ENCODE peak calls at places on chromosomes 3 and 15, in six cellular contexts. One of them, this sample, is unnamed.

GRCh38 chr3:194472290-194472920 is 14.4 kb downstream of the ATP13A3 start:
- DNase-seq in mesendoderm: peak
- DNase-seq in mesenchymal stem cell: peak
- DNase-seq in H1: no peak
- DNase-seq in IMR-90: peak
- DNase-seq in neuronal stem cell: peak
- DNase-seq in this sample: no peak

GRCh38 chr15:56968821-56969220 is 50.4 kb downstream of the TCF12 start:
- DNase-seq in H1: no peak
- DNase-seq in mesenchymal stem cell: no peak
- DNase-seq in mesendoderm: no peak
- DNase-seq in IMR-90: no peak
- DNase-seq in neuronal stem cell: peak
- DNase-seq in this sample: no peak

GRCh38 chr3:148128136-148128535 is 569.6 kb upstream of the AGTR1 start:
- DNase-seq in mesenchymal stem cell: no peak
- DNase-seq in H1: no peak
- DNase-seq in IMR-90: no peak
- DNase-seq in mesendoderm: peak
- DNase-seq in neuronal stem cell: no peak
- DNase-seq in this sample: peak

GRCh38 chr15:20295238-20295811 is 246.3 kb downstream of the GOLGA6L6 start:
- DNase-seq in IMR-90: no peak
- DNase-seq in mesenchymal stem cell: no peak
- DNase-seq in H1: no peak
- DNase-seq in mesendoderm: no peak
- DNase-seq in neuronal stem cell: no peak
- DNase-seq in this sample: no peak

GRCh38 chr3:158313344-158313927 is 203.5 kb downstream of the RSRC1 start:
- DNase-seq in IMR-90: peak
- DNase-seq in mesendoderm: peak
- DNase-seq in mesenchymal stem cell: peak
- DNase-seq in neuronal stem cell: no peak
- DNase-seq in H1: no peak
- DNase-seq in this sample: no peak

GRCh38 chr3:123419156-123419849 is 29.6 kb downstream of the ADCY5 start:
- DNase-seq in IMR-90: no peak
- DNase-seq in neuronal stem cell: no peak
- DNase-seq in mesenchymal stem cell: no peak
- DNase-seq in H1: no peak
- DNase-seq in mesendoderm: no peak
- DNase-seq in this sample: no peak

GRCh38 chr3:53799338-53799865 is 46.8 kb downstream of the CHDH start:
- DNase-seq in IMR-90: peak
- DNase-seq in mesendoderm: no peak
- DNase-seq in neuronal stem cell: no peak
- DNase-seq in H1: no peak
- DNase-seq in mesenchymal stem cell: no peak
- DNase-seq in this sample: no peak

GRCh38 chr15:68725736-68726135 is 95.0 kb downstream of the ANP32A start:
- DNase-seq in mesendoderm: peak
- DNase-seq in H1: no peak
- DNase-seq in mesenchymal stem cell: peak
- DNase-seq in IMR-90: peak
- DNase-seq in neuronal stem cell: no peak
- DNase-seq in this sample: no peak

GRCh38 chr15:101672298-101672697 is 20.1 kb upstream of the TM2D3 start:
- DNase-seq in mesenchymal stem cell: no peak
- DNase-seq in neuronal stem cell: no peak
- DNase-seq in H1: no peak
- DNase-seq in IMR-90: no peak
- DNase-seq in mesendoderm: peak
- DNase-seq in this sample: peak

GRCh38 chr3:123700791-123701712 is 116.2 kb upstream of the HACD2 start:
- DNase-seq in mesenchymal stem cell: peak
- DNase-seq in neuronal stem cell: no peak
- DNase-seq in IMR-90: peak
- DNase-seq in H1: no peak
- DNase-seq in mesendoderm: no peak
- DNase-seq in this sample: no peak

GRCh38 chr3:187763850-187764648 is 18.8 kb upstream of the BCL6 start:
- DNase-seq in mesenchymal stem cell: no peak
- DNase-seq in IMR-90: no peak
- DNase-seq in H1: no peak
- DNase-seq in neuronal stem cell: no peak
- DNase-seq in mesendoderm: peak
- DNase-seq in this sample: peak

GRCh38 chr3:197586181-197586580 is 30.4 kb upstream of the BDH1 start:
- DNase-seq in IMR-90: no peak
- DNase-seq in neuronal stem cell: no peak
- DNase-seq in mesendoderm: no peak
- DNase-seq in H1: no peak
- DNase-seq in mesenchymal stem cell: no peak
- DNase-seq in this sample: no peak

GRCh38 chr3:110314512-110315114 is 757.0 kb upstream of the NECTIN3 start:
- DNase-seq in neuronal stem cell: peak
- DNase-seq in H1: peak
- DNase-seq in IMR-90: peak
- DNase-seq in mesendoderm: peak
- DNase-seq in mesenchymal stem cell: peak
- DNase-seq in this sample: peak

DNA sequence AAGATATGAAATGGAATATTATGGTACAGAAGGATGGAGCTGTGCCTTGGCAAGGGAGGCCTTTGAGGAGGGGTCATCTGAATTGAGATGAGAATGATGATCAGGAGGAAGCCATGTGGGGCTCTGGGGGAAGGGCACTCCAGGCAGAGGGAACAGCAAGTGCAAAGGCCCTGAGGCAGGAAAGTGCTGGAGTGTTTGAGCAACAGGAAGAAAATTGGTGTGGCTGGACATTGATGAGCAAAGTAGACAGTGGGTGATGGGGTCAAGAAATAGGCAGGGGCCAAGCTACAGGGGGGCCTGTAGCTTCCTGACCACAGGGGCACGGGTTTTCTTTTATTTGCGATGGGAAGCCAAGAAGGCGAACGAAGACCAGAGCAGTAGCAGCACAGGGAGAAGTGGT is 3.3 kb upstream of the GP9 start:
- DNase-seq in mesenchymal stem cell: no peak
- DNase-seq in IMR-90: no peak
- DNase-seq in mesendoderm: no peak
- DNase-seq in H1: no peak
- DNase-seq in neuronal stem cell: no peak
- DNase-seq in this sample: no peak
- H2BK15ac ChIP-seq in mesenchymal stem cell: no peak
- H2BK15ac ChIP-seq in IMR-90: no peak
- H2BK15ac ChIP-seq in mesendoderm: no peak
- H2BK15ac ChIP-seq in H1: no peak
- H2BK15ac ChIP-seq in neuronal stem cell: no peak
- H2BK15ac ChIP-seq in this sample: no peak

GRCh38 chr3:168531116-168531515 is 435.4 kb upstream of the GOLIM4 start:
- DNase-seq in H1: no peak
- DNase-seq in mesendoderm: peak
- DNase-seq in neuronal stem cell: peak
- DNase-seq in IMR-90: no peak
- DNase-seq in mesenchymal stem cell: no peak
- DNase-seq in this sample: peak
- H2BK15ac ChIP-seq in H1: no peak
- H2BK15ac ChIP-seq in mesendoderm: no peak
- H2BK15ac ChIP-seq in neuronal stem cell: no peak
- H2BK15ac ChIP-seq in IMR-90: no peak
- H2BK15ac ChIP-seq in mesenchymal stem cell: no peak
- H2BK15ac ChIP-seq in this sample: no peak

GRCh38 chr15:90947577-90948357 is 6.9 kb upstream of the RCCD1 start:
- DNase-seq in mesenchymal stem cell: no peak
- DNase-seq in IMR-90: no peak
- DNase-seq in neuronal stem cell: no peak
- DNase-seq in mesendoderm: no peak
- DNase-seq in H1: no peak
- DNase-seq in this sample: no peak

GRCh38 chr15:90950676-90951075 is 4.0 kb upstream of the RCCD1 start:
- DNase-seq in H1: no peak
- DNase-seq in neuronal stem cell: no peak
- DNase-seq in mesendoderm: no peak
- DNase-seq in IMR-90: no peak
- DNase-seq in mesenchymal stem cell: no peak
- DNase-seq in this sample: no peak

GRCh38 chr15:90948506-90948905 is 6.2 kb upstream of the RCCD1 start:
- DNase-seq in IMR-90: no peak
- DNase-seq in mesendoderm: no peak
- DNase-seq in mesenchymal stem cell: no peak
- DNase-seq in neuronal stem cell: no peak
- DNase-seq in H1: no peak
- DNase-seq in this sample: no peak

GRCh38 chr15:90952901-90953677 is 1.6 kb upstream of the RCCD1 start:
- DNase-seq in neuronal stem cell: no peak
- DNase-seq in mesenchymal stem cell: no peak
- DNase-seq in H1: no peak
- DNase-seq in mesendoderm: no peak
- DNase-seq in IMR-90: no peak
- DNase-seq in this sample: no peak

DNA sequence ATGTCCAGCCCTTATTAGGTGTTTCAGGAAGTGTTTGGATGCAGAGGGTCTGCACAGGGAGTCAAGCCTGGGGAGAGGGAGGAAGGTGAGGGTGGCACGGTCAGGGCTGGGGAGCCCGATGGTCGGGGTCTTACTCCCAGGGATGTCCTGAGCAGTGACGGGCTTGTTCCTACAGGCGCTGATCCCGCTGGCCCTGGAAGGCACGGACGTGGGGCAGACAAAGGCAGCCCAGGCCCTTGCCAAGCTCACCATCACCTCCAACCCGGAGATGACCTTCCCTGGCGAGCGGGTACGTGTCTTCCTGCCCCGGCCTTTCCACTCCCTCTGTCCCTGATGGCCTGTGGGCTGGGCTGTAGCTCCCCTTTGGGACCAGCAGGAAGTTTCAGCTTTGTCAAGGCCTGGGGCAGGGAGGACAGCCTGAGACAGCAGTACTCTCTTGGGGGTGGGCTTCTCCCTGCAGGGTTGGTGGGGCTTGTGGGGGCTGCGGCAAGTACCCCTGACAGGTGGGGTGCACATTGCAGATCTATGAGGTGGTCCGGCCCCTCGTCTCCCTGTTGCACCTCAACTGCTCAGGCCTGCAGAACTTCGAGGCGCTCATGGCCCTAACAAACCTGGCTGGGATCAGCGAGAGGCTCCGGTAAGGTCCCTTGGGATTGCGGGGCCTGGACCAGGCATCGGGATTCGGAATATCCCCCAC is 4.6 kb upstream of the RCCD1 start:
- DNase-seq in mesenchymal stem cell: no peak
- DNase-seq in H1: no peak
- DNase-seq in mesendoderm: no peak
- DNase-seq in IMR-90: no peak
- DNase-seq in neuronal stem cell: no peak
- DNase-seq in this sample: no peak
- H2BK15ac ChIP-seq in mesenchymal stem cell: no peak
- H2BK15ac ChIP-seq in H1: no peak
- H2BK15ac ChIP-seq in mesendoderm: no peak
- H2BK15ac ChIP-seq in IMR-90: no peak
- H2BK15ac ChIP-seq in neuronal stem cell: no peak
- H2BK15ac ChIP-seq in this sample: no peak

DNA sequence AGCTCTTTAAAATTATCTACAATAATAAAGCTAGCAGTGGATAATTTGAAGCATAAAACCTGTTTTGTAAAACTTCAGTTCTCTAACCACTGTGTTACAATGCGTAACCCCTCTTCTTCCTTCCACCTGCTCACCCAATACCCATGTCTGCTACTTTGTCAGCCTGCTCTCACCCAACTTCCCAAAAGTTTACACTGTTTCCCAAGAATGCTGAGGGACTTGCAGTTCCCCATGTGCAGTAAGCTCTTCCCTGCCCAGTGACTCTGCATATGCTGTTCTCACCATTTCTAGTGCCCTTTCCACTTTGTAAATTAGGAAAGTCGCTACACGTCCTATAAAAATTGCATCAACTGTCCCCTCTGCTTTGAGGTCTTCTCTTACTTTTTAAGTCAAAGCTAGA is 315.9 kb upstream of the SEMA6D start:
- DNase-seq in mesenchymal stem cell: no peak
- DNase-seq in IMR-90: no peak
- DNase-seq in mesendoderm: no peak
- DNase-seq in neuronal stem cell: no peak
- DNase-seq in H1: no peak
- DNase-seq in this sample: no peak
- H2BK15ac ChIP-seq in mesenchymal stem cell: no peak
- H2BK15ac ChIP-seq in IMR-90: no peak
- H2BK15ac ChIP-seq in mesendoderm: no peak
- H2BK15ac ChIP-seq in neuronal stem cell: no peak
- H2BK15ac ChIP-seq in H1: no peak
- H2BK15ac ChIP-seq in this sample: no peak